ENCODE peak calls at places on chromosomes 2 and 18, in four cellular contexts. P is NCI-H524 treated with DMSO at 0.1 percent for 48 hours, D is ACHN, O is KBM-7. Q is an unnamed sample.
A peak's percentile ranks its signal among the peaks of the same experiment; 100 is the strongest.

GRCh38 chr2:240132651-240132980 is 3.5 kb downstream of the COPS9 start:
- DNase-seq in P (no peak), D (no peak), O (no peak), Q (no peak)

GRCh38 chr2:149365826-149366583 is 35.6 kb downstream of the LYPD6 start:
- DNase-seq in P (no peak), D (no peak), O (no peak), Q (peak; percentile 66)

GRCh38 chr2:172552547-172553291 is 3.2 kb upstream of the PDK1 start:
- DNase-seq in P (no peak), D (peak; percentile 81), O (peak; percentile 38), Q (peak; percentile 81)

GRCh38 chr2:48356701-48357322 is 173.1 kb upstream of the STON1 start:
- DNase-seq in P (no peak), D (no peak), O (peak; percentile 77), Q (no peak)

GRCh38 chr2:236216711-236217110 is 47.5 kb downstream of the ASB18 start:
- DNase-seq in P (no peak), D (no peak), O (no peak), Q (no peak)

GRCh38 chr2:203543898-203544328 is 8.8 kb upstream of the RAPH1 start:
- DNase-seq in P (no peak), D (no peak), O (no peak), Q (no peak)

GRCh38 chr2:138312061-138312460 is 189.5 kb upstream of the SPOPL start:
- DNase-seq in P (no peak), D (no peak), O (no peak), Q (no peak)

GRCh38 chr2:108565778-108566375 is 31.6 kb downstream of the LIMS1 start:
- DNase-seq in P (no peak), D (no peak), O (no peak), Q (no peak)

GRCh38 chr2:181178823-181179412 is 198.5 kb downstream of the UBE2E3 start:
- DNase-seq in P (no peak), D (peak; percentile 26), O (peak; percentile 46), Q (no peak)

GRCh38 chr18:48788378-48788777 is 162.4 kb downstream of the SMAD7 start:
- DNase-seq in P (no peak), D (no peak), O (no peak), Q (no peak)

GRCh38 chr18:69648486-69648885 is 247.8 kb downstream of the DOK6 start:
- DNase-seq in P (peak; percentile 42), D (no peak), O (no peak), Q (no peak)

GRCh38 chr2:83650897-83651296 is 808.2 kb downstream of the SUCLG1 start:
- DNase-seq in P (no peak), D (no peak), O (no peak), Q (no peak)

GRCh38 chr2:99607454-99607853 is 117.6 kb upstream of the REV1 start:
- DNase-seq in P (no peak), D (no peak), O (no peak), Q (no peak)

GRCh38 chr2:223549215-223549614 is 52.9 kb downstream of the SCG2 start:
- DNase-seq in P (no peak), D (no peak), O (no peak), Q (peak; percentile 78)

GRCh38 chr2:25339791-25340339 is 1.9 kb downstream of the DNMT3A start:
- DNase-seq in P (no peak), D (no peak), O (no peak), Q (no peak)

GRCh38 chr2:76684762-76685161 is 837.4 kb downstream of the LRRTM4 start:
- DNase-seq in P (peak; percentile 92), D (no peak), O (no peak), Q (no peak)

GRCh38 chr2:226544581-226545210 is 254.9 kb downstream of the IRS1 start:
- DNase-seq in P (no peak), D (no peak), O (no peak), Q (no peak)

GRCh38 chr2:206993964-206994363 is 54.6 kb downstream of the CPO start:
- DNase-seq in P (no peak), D (no peak), O (peak; percentile 55), Q (no peak)

GRCh38 chr2:182068811-182069210 is 83.2 kb downstream of the PPP1R1C start:
- DNase-seq in P (no peak), D (no peak), O (no peak), Q (no peak)

GRCh38 chr2:143513081-143513480 is 383.9 kb downstream of the ARHGAP15 start:
- DNase-seq in P (peak; percentile 4), D (peak; percentile 48), O (peak; percentile 41), Q (no peak)

GRCh38 chr2:220162320-220162719 is 534.9 kb downstream of the SLC4A3 start:
- DNase-seq in P (no peak), D (no peak), O (no peak), Q (no peak)

GRCh38 chr2:44705356-44705755 is 236.1 kb upstream of the SIX3 start:
- DNase-seq in P (no peak), D (no peak), O (no peak), Q (no peak)

GRCh38 chr18:55577812-55578539 is 10.0 kb downstream of the TCF4 start:
- DNase-seq in P (no peak), D (peak; percentile 4), O (no peak), Q (no peak)

GRCh38 chr2:158079672-158080071 is 22.0 kb upstream of the UPP2 start:
- DNase-seq in P (no peak), D (no peak), O (no peak), Q (peak; percentile 11)

GRCh38 chr2:53445376-53446072 is 322.1 kb upstream of the CHAC2 start:
- DNase-seq in P (no peak), D (no peak), O (no peak), Q (no peak)

GRCh38 chr2:108199726-108200125 is 40.0 kb upstream of the SULT1C3 start:
- DNase-seq in P (no peak), D (no peak), O (no peak), Q (peak; percentile 40)

GRCh38 chr2:120988051-120988707 is 252.5 kb downstream of the GLI2 start:
- DNase-seq in P (no peak), D (no peak), O (no peak), Q (no peak)

GRCh38 chr2:180205616-180206271 is 198.6 kb upstream of the CWC22 start:
- DNase-seq in P (no peak), D (no peak), O (no peak), Q (no peak)

GRCh38 chr2:229679393-229680125 is 34.8 kb downstream of the DNER start:
- DNase-seq in P (no peak), D (no peak), O (no peak), Q (no peak)

GRCh38 chr2:74648009-74648443 is at the start of gene M1AP:
- DNase-seq in P (no peak), D (no peak), O (no peak), Q (no peak)

GRCh38 chr2:96477458-96477857 is 27.7 kb downstream of the NEURL3 start:
- DNase-seq in P (no peak), D (no peak), O (no peak), Q (no peak)

GRCh38 chr2:197058777-197059176 is 132.3 kb upstream of the PGAP1 start:
- DNase-seq in P (no peak), D (no peak), O (no peak), Q (no peak)

GRCh38 chr18:55189972-55190371 is 230.7 kb upstream of the CCDC68 start:
- DNase-seq in P (no peak), D (no peak), O (no peak), Q (no peak)

GRCh38 chr2:220512419-220512818 is 885.0 kb downstream of the SLC4A3 start:
- DNase-seq in P (no peak), D (peak; percentile 40), O (no peak), Q (no peak)

Q was measured in non-pigmented ciliary epithelial cell.